ENCODE peak calls at places on chromosomes 12 and 14, in seven cellular contexts. I is Jurkat, Clone E6-1; H is head of caudate nucleus; L is ELF-1; R is putamen; V is ovary; F is CD8-positive, alpha-beta T cell. O is an unnamed sample.

GRCh38 chr12:67710582-67710981 is 62.0 kb downstream of the DYRK2 start:
- DNase-seq in F (no peak), R (no peak), I (no peak), L (no peak), H (no peak), V (no peak), O (no peak)

GRCh38 chr12:120142231-120142877 is 25.8 kb upstream of the RAB35 start:
- DNase-seq in H (no peak), R (no peak), L (no peak), I (no peak), F (no peak), V (no peak), O (no peak)

GRCh38 chr12:11958216-11959091 is 112.3 kb upstream of the BCL2L14 start:
- DNase-seq in V (no peak), I (peak), F (peak), H (no peak), R (no peak), L (no peak), O (no peak)

GRCh38 chr12:103495158-103495782 is 498 bp downstream of the C12orf42 start:
- DNase-seq in V (no peak), I (peak), R (no peak), F (peak), H (peak), L (peak), O (no peak)

GRCh38 chr14:51369814-51370213 is 129.8 kb downstream of the TMX1 start:
- DNase-seq in V (no peak), R (no peak), H (no peak), F (no peak), L (peak), I (no peak), O (no peak)

GRCh38 chr14:100693877-100694578 is 32.7 kb upstream of the DLK1 start:
- DNase-seq in I (no peak), H (no peak), F (no peak), V (no peak), L (no peak), R (no peak), O (no peak)

GRCh38 chr12:75960086-75960910 is 71.3 kb downstream of the PHLDA1 start:
- DNase-seq in V (no peak), H (no peak), L (peak), R (no peak), F (no peak), I (no peak), O (no peak)

GRCh38 chr14:56562883-56563282 is 16.7 kb upstream of the TMEM260 start:
- DNase-seq in I (no peak), L (no peak), V (no peak), F (no peak), H (no peak), R (no peak), O (no peak)

GRCh38 chr12:105888696-105889095 is 250.1 kb downstream of the NUAK1 start:
- DNase-seq in F (no peak), R (no peak), L (peak), V (no peak), H (no peak), I (no peak), O (no peak)